ENCODE peak calls at places on chromosome 17, in seven cellular contexts. V is H1, R is HCT116, T is GM12878, G is K562, B is HepG2, J is SK-N-SH. I is an unnamed sample.
A peak's percentile ranks its signal among the peaks of the same experiment; 100 is the strongest.

GRCh38 chr17:1006054-1006453 is 9.1 kb downstream of the TIMM22 start:
- DNase-seq in B (no peak), R (no peak), G (no peak), T (no peak), V (no peak), J (peak; percentile 23), I (no peak)

GRCh38 chr17:10114931-10115535 is 83.4 kb downstream of the GAS7 start:
- DNase-seq in G (no peak), R (no peak), J (peak; percentile 75), T (peak; percentile 13), B (no peak), V (no peak), I (no peak)

GRCh38 chr17:66468241-66469087 is 166.1 kb downstream of the PRKCA start:
- DNase-seq in R (no peak), G (peak; percentile 70), V (no peak), B (peak; percentile 27), J (no peak), T (peak; percentile 1), I (peak; percentile 51)

GRCh38 chr17:75271955-75272847 is 1.2 kb upstream of the MIF4GD start:
- DNase-seq in V (no peak), R (no peak), J (peak; percentile 78), B (no peak), T (no peak), G (peak; percentile 23), I (no peak)

GRCh38 chr17:21376835-21377690 is 906 bp downstream of the KCNJ12 start:
- DNase-seq in R (no peak), T (no peak), G (peak; percentile 30), V (no peak), J (peak; percentile 77), B (no peak), I (peak; percentile 10)

GRCh38 chr17:19316756-19317358 is 45.7 kb downstream of the B9D1 start:
- DNase-seq in G (no peak), J (no peak), R (no peak), B (no peak), T (no peak), V (no peak), I (no peak)

GRCh38 chr17:1752425-1752941 is 9.4 kb upstream of the SERPINF1 start:
- DNase-seq in T (no peak), R (peak; percentile 45), J (no peak), V (no peak), B (no peak), G (no peak), I (no peak)

GRCh38 chr17:27600471-27600870 is 30.5 kb upstream of the LGALS9 start:
- DNase-seq in B (no peak), G (no peak), R (no peak), J (no peak), T (no peak), V (no peak), I (no peak)

GRCh38 chr17:17729620-17730249 is 48.5 kb downstream of the RAI1 start:
- DNase-seq in J (peak; percentile 73), G (peak; percentile 45), T (no peak), R (peak; percentile 19), V (no peak), B (peak; percentile 30), I (no peak)

GRCh38 chr17:9615486-9615885 is 29.8 kb upstream of the USP43 start:
- DNase-seq in T (no peak), G (no peak), B (peak; percentile 24), R (no peak), V (no peak), J (no peak), I (no peak)

GRCh38 chr17:22411185-22411784 is 719.0 kb downstream of the KCNJ18 start:
- DNase-seq in B (no peak), V (no peak), G (peak; percentile 56), R (no peak), T (no peak), J (peak; percentile 75), I (no peak)

GRCh38 chr17:19753049-19753444 is 4.9 kb upstream of the ALDH3A1 start:
- DNase-seq in R (peak; percentile 79), B (no peak), V (no peak), G (no peak), T (no peak), J (peak; percentile 49), I (peak; percentile 83)

GRCh38 chr17:19372439-19372838 is 5.9 kb upstream of the MAPK7 start:
- DNase-seq in T (no peak), B (no peak), V (no peak), J (no peak), G (no peak), R (no peak), I (no peak)

GRCh38 chr17:15502315-15503112 is 35.1 kb upstream of the CDRT4 start:
- DNase-seq in J (peak; percentile 89), T (no peak), V (peak; percentile 56), G (peak; percentile 69), R (peak; percentile 33), B (peak; percentile 28), I (peak; percentile 58)

GRCh38 chr17:52157161-52157560 is 1.4 kb downstream of the CA10 start:
- DNase-seq in R (no peak), J (peak; percentile 19), T (no peak), G (no peak), V (no peak), B (no peak), I (no peak)

GRCh38 chr17:58968662-58969061 is 138.0 kb downstream of the TRIM37 start:
- DNase-seq in R (no peak), J (no peak), B (no peak), V (no peak), T (no peak), G (no peak), I (no peak)

GRCh38 chr17:56521439-56522141 is 71.9 kb upstream of the NOG start:
- DNase-seq in V (no peak), R (no peak), J (no peak), G (no peak), T (no peak), B (no peak), I (no peak)

GRCh38 chr17:58330997-58331814 is 2.6 kb upstream of the TSPOAP1 start:
- DNase-seq in V (no peak), B (no peak), G (peak; percentile 69), R (no peak), J (peak; percentile 20), T (no peak), I (no peak)

GRCh38 chr17:79981661-79982101 is 54.0 kb downstream of the TBC1D16 start:
- DNase-seq in J (peak; percentile 22), V (no peak), G (no peak), R (no peak), B (no peak), T (no peak), I (no peak)

GRCh38 chr17:63476857-63477470 is at the start of gene ACE:
- DNase-seq in T (no peak), B (no peak), R (no peak), G (peak; percentile 82), V (no peak), J (peak; percentile 94), I (peak; percentile 43)

GRCh38 chr17:11742891-11743290 is 144.6 kb downstream of the DNAH9 start:
- DNase-seq in J (no peak), T (no peak), R (no peak), V (no peak), B (no peak), G (no peak), I (no peak)

GRCh38 chr17:40598021-40598927 is 33.0 kb upstream of the CCR7 start:
- DNase-seq in R (no peak), T (no peak), B (no peak), V (no peak), J (no peak), G (no peak), I (no peak)

GRCh38 chr17:64732336-64733006 is 70.4 kb upstream of the SMURF2 start:
- DNase-seq in T (no peak), J (peak; percentile 77), R (no peak), G (no peak), B (peak; percentile 58), V (no peak), I (peak; percentile 65)
- H2AFZ ChIP-seq in T (no peak overlapping the region), J (no peak overlapping the region), R (peak overlapping the region; percentile 47), G (peak overlapping the region; percentile 59), B (no peak overlapping the region), V (no peak overlapping the region), I (peak overlapping the region; percentile 1)

DNA sequence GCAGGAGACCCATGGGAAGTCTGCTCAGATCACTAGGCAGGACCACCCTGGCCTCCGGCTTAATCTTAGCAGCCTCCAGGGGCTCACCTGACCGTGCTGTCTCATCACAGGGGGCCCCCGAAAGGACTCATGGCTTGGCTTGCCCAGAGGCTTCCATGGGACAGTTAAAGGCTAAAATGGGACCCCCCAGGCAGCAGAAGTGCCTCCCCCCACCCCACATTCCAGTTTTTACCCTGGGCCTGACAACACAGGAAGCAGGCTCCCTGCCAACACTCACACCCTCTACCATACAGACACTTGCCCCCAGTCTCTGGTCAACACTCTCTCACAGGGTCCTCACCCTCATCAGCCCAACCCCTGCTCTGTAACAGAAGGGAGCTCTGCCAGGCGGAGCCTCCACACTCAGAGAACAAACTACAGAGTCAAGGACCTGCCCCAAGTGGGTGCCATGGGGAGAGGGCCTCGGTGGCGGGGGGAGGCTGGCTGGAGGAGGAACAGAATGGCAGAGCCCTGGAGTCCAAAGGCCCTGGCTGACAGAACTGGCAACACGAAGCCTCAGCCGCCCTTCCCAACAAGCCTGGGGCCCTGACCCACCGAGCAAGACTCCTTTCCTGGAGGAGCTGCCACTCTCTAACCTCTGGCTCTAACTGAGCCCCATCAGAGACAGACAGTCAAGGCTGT is 486 bp downstream of the ITGAE start:
- DNase-seq in J (no peak), B (no peak), G (no peak), T (no peak), R (no peak), V (no peak), I (no peak)
- TF ChIP-seq MAX in J (no peak), B (no peak), G (no peak), T (no peak), R (no peak), V (no peak), I (no peak)

DNA sequence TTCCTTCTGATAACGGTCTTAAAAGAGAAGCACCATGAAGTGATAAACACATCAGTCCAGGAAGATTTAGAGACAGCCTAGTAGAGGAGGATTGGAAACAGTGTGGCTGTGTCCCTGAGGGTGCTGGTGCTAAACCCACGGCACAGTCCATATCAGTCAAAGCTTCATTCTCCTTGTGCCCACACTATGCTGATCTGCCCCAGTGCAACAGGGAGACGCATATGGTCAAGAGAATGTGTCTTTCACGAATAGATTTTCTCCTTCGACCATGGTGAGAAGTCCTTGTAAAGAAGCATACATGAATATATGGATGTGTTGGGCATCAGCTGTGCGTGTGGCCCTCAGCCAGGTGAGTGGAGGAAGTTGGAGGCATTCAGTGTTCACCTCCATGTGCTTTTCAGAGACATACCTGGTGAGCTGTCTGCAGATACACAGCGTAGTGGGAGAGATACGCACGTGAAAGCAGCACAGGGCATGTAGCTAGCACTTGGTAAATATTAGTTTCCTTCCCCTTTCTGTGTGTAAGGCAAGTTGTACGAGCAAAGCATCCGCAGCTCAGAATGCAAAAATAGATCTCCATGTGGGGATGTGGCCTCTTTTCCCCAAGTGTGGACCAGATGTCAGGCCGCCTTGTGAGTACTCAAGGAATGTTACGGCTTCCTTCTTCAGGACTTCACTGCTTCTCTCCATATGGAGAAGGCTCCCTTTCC is 29.4 kb downstream of the HLF start:
- DNase-seq in T (no peak), G (no peak), R (no peak), V (no peak), B (no peak), J (no peak), I (no peak)
- H2AFZ ChIP-seq in T (peak overlapping the region; percentile 34), G (peak overlapping the region; percentile 25), R (no peak overlapping the region), V (peak overlapping the region; percentile 34), B (no peak overlapping the region), J (no peak overlapping the region), I (no peak overlapping the region)

DNA sequence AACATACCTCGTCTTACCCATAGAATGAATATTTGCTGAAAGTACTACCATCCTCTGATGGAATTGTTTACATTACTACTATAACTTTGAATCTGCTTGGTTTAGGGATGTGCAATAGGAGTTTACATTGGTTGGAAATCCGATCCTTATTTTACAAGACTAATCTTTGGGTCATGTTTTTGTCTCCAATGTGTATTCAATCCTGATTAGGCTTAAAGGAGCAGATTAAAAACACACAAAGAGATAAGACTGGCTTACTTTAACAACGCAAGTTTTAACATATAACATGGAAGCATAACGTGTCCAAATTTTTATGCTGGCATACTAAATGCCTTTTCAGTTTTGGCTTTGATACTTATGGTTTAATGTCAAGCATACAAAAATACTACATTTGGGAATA is 69.7 kb upstream of the NACA2 start:
- DNase-seq in G (no peak), V (no peak), R (no peak), B (no peak), T (no peak), J (no peak), I (no peak)
- TF ChIP-seq MAX in G (no peak), V (no peak), R (no peak), B (no peak), T (no peak), J (no peak), I (no peak)